ENCODE peak calls at places on chromosomes 6 and 20, in six cellular contexts. One of them, this sample, is unnamed.
A peak's percentile ranks its signal among the peaks of the same experiment; 100 is the strongest.

GRCh38 chr6:30544666-30545272 is 11.5 kb downstream of the GNL1 start:
- DNase-seq in uterus: no peak
- DNase-seq in left ventricle myocardium inferior: no peak
- DNase-seq in neural progenitor cell: peak; percentile 67
- DNase-seq in ovary: no peak
- DNase-seq in PC-9: peak; percentile 54
- DNase-seq in this sample: peak; percentile 26

GRCh38 chr6:154821638-154822037 is 88.4 kb downstream of the SCAF8 start:
- DNase-seq in left ventricle myocardium inferior: no peak
- DNase-seq in uterus: no peak
- DNase-seq in ovary: no peak
- DNase-seq in PC-9: no peak
- DNase-seq in neural progenitor cell: no peak
- DNase-seq in this sample: no peak

GRCh38 chr6:162195441-162195840 is 532.1 kb downstream of the PRKN start:
- DNase-seq in left ventricle myocardium inferior: no peak
- DNase-seq in uterus: no peak
- DNase-seq in PC-9: no peak
- DNase-seq in ovary: no peak
- DNase-seq in neural progenitor cell: no peak
- DNase-seq in this sample: no peak

GRCh38 chr6:47168176-47168575 is 126.0 kb upstream of the ADGRF1 start:
- DNase-seq in PC-9: peak; percentile 98
- DNase-seq in ovary: peak; percentile 18
- DNase-seq in left ventricle myocardium inferior: peak; percentile 28
- DNase-seq in uterus: peak; percentile 53
- DNase-seq in neural progenitor cell: no peak
- DNase-seq in this sample: peak; percentile 14

GRCh38 chr6:31476515-31477139 is 21.3 kb upstream of the MICB start:
- DNase-seq in uterus: no peak
- DNase-seq in left ventricle myocardium inferior: no peak
- DNase-seq in neural progenitor cell: no peak
- DNase-seq in ovary: no peak
- DNase-seq in PC-9: no peak
- DNase-seq in this sample: no peak

GRCh38 chr6:36873612-36874011 is 991 bp downstream of the PPIL1 start:
- DNase-seq in neural progenitor cell: no peak
- DNase-seq in PC-9: no peak
- DNase-seq in left ventricle myocardium inferior: no peak
- DNase-seq in ovary: no peak
- DNase-seq in uterus: no peak
- DNase-seq in this sample: no peak

GRCh38 chr6:156719395-156719719 is 57.8 kb upstream of the ARID1B start:
- DNase-seq in uterus: peak; percentile 20
- DNase-seq in left ventricle myocardium inferior: no peak
- DNase-seq in PC-9: no peak
- DNase-seq in neural progenitor cell: no peak
- DNase-seq in ovary: peak; percentile 24
- DNase-seq in this sample: no peak

GRCh38 chr6:130366011-130366963 is at the start of gene TMEM200A:
- DNase-seq in left ventricle myocardium inferior: no peak
- DNase-seq in neural progenitor cell: peak; percentile 78
- DNase-seq in ovary: peak; percentile 71
- DNase-seq in PC-9: no peak
- DNase-seq in uterus: peak; percentile 65
- DNase-seq in this sample: peak; percentile 7

GRCh38 chr6:3471711-3472110 is 14.9 kb upstream of the SLC22A23 start:
- DNase-seq in uterus: no peak
- DNase-seq in PC-9: no peak
- DNase-seq in neural progenitor cell: no peak
- DNase-seq in left ventricle myocardium inferior: no peak
- DNase-seq in ovary: no peak
- DNase-seq in this sample: no peak

GRCh38 chr6:27290065-27290849 is 21.8 kb downstream of the POM121L2 start:
- DNase-seq in uterus: no peak
- DNase-seq in ovary: no peak
- DNase-seq in PC-9: peak; percentile 39
- DNase-seq in neural progenitor cell: peak; percentile 36
- DNase-seq in left ventricle myocardium inferior: no peak
- DNase-seq in this sample: no peak

GRCh38 chr6:57222684-57223077 is 574 bp upstream of the RAB23 start:
- DNase-seq in PC-9: no peak
- DNase-seq in uterus: no peak
- DNase-seq in left ventricle myocardium inferior: no peak
- DNase-seq in ovary: no peak
- DNase-seq in neural progenitor cell: peak; percentile 21
- DNase-seq in this sample: no peak

GRCh38 chr6:144305985-144306384 is 20.9 kb downstream of the UTRN start:
- DNase-seq in left ventricle myocardium inferior: no peak
- DNase-seq in uterus: no peak
- DNase-seq in PC-9: no peak
- DNase-seq in ovary: no peak
- DNase-seq in neural progenitor cell: no peak
- DNase-seq in this sample: no peak

GRCh38 chr20:1108437-1108920 is 9.9 kb upstream of the PSMF1 start:
- DNase-seq in left ventricle myocardium inferior: peak; percentile 50
- DNase-seq in ovary: no peak
- DNase-seq in neural progenitor cell: peak; percentile 73
- DNase-seq in PC-9: no peak
- DNase-seq in uterus: peak; percentile 43
- DNase-seq in this sample: peak; percentile 45

GRCh38 chr6:122154912-122155516 is 244.4 kb upstream of the HSF2 start:
- DNase-seq in neural progenitor cell: no peak
- DNase-seq in PC-9: no peak
- DNase-seq in left ventricle myocardium inferior: peak; percentile 28
- DNase-seq in ovary: peak; percentile 38
- DNase-seq in uterus: no peak
- DNase-seq in this sample: peak; percentile 46

GRCh38 chr20:50278377-50278683 is 87.7 kb downstream of the CEBPB start:
- DNase-seq in neural progenitor cell: no peak
- DNase-seq in uterus: no peak
- DNase-seq in PC-9: no peak
- DNase-seq in ovary: no peak
- DNase-seq in left ventricle myocardium inferior: no peak
- DNase-seq in this sample: no peak

GRCh38 chr6:42227173-42227850 is 9.7 kb upstream of the MRPS10 start:
- DNase-seq in neural progenitor cell: no peak
- DNase-seq in uterus: no peak
- DNase-seq in left ventricle myocardium inferior: no peak
- DNase-seq in ovary: no peak
- DNase-seq in PC-9: no peak
- DNase-seq in this sample: no peak

GRCh38 chr6:4870821-4871494 is 94.8 kb downstream of the CDYL start:
- DNase-seq in neural progenitor cell: no peak
- DNase-seq in PC-9: no peak
- DNase-seq in left ventricle myocardium inferior: no peak
- DNase-seq in uterus: no peak
- DNase-seq in ovary: no peak
- DNase-seq in this sample: no peak

GRCh38 chr20:5887386-5887785 is 62.9 kb downstream of the TRMT6 start:
- DNase-seq in ovary: no peak
- DNase-seq in left ventricle myocardium inferior: no peak
- DNase-seq in uterus: no peak
- DNase-seq in PC-9: no peak
- DNase-seq in neural progenitor cell: no peak
- DNase-seq in this sample: no peak

GRCh38 chr6:143579703-143580102 is 68.2 kb upstream of the FUCA2 start:
- DNase-seq in PC-9: peak; percentile 37
- DNase-seq in uterus: peak; percentile 52
- DNase-seq in left ventricle myocardium inferior: peak; percentile 32
- DNase-seq in ovary: no peak
- DNase-seq in neural progenitor cell: no peak
- DNase-seq in this sample: peak; percentile 31

GRCh38 chr6:27146706-27147507 is 100.6 kb upstream of the PRSS16 start:
- DNase-seq in uterus: peak; percentile 78
- DNase-seq in PC-9: peak; percentile 98
- DNase-seq in neural progenitor cell: peak; percentile 95
- DNase-seq in ovary: peak; percentile 85
- DNase-seq in left ventricle myocardium inferior: peak; percentile 59
- DNase-seq in this sample: peak; percentile 86

GRCh38 chr6:107064579-107065065 is 36.6 kb downstream of the MTRES1 start:
- DNase-seq in neural progenitor cell: no peak
- DNase-seq in ovary: peak; percentile 37
- DNase-seq in left ventricle myocardium inferior: no peak
- DNase-seq in uterus: no peak
- DNase-seq in PC-9: no peak
- DNase-seq in this sample: peak; percentile 13

GRCh38 chr6:164404802-164405488 is 904.5 kb downstream of the C6orf118 start:
- DNase-seq in left ventricle myocardium inferior: no peak
- DNase-seq in ovary: no peak
- DNase-seq in PC-9: no peak
- DNase-seq in neural progenitor cell: no peak
- DNase-seq in uterus: no peak
- DNase-seq in this sample: no peak

GRCh38 chr6:164409309-164410009 is 899.9 kb downstream of the C6orf118 start:
- DNase-seq in uterus: no peak
- DNase-seq in neural progenitor cell: no peak
- DNase-seq in PC-9: no peak
- DNase-seq in ovary: no peak
- DNase-seq in left ventricle myocardium inferior: no peak
- DNase-seq in this sample: no peak

GRCh38 chr6:164412566-164412965 is 896.8 kb downstream of the C6orf118 start:
- DNase-seq in PC-9: no peak
- DNase-seq in left ventricle myocardium inferior: no peak
- DNase-seq in uterus: no peak
- DNase-seq in neural progenitor cell: no peak
- DNase-seq in ovary: no peak
- DNase-seq in this sample: no peak

GRCh38 chr6:164410017-164410416 is 899.4 kb downstream of the C6orf118 start:
- DNase-seq in uterus: no peak
- DNase-seq in PC-9: no peak
- DNase-seq in ovary: no peak
- DNase-seq in neural progenitor cell: no peak
- DNase-seq in left ventricle myocardium inferior: no peak
- DNase-seq in this sample: no peak

DNA sequence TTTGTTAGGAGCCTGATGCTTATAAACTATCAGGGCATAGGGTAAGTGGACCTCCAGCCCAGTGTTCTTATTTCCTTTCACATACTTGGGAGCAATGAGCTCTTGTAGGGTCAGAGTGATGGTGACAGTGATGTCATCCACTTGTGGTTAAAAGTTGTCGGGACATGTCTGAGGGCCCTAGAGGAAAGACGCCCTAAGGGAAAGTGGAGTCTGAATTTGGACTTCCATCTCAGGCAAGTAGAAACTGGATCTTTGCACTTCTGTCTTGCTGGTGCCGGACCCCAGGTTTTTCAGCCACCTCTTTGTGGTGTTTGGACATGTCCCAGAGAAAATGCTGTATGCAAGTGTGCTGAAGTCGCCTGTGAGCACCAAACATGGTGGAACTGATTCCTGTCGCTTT is 900.5 kb downstream of the C6orf118 start:
- DNase-seq in left ventricle myocardium inferior: no peak
- DNase-seq in PC-9: no peak
- DNase-seq in ovary: no peak
- DNase-seq in uterus: no peak
- DNase-seq in neural progenitor cell: no peak
- DNase-seq in this sample: no peak
- H3K9me3 ChIP-seq in left ventricle myocardium inferior: no peaks in the 10 kb centered on the region
- H3K9me3 ChIP-seq in PC-9: no peaks in the 10 kb centered on the region
- H3K9me3 ChIP-seq in ovary: no peaks in the 10 kb centered on the region
- H3K9me3 ChIP-seq in uterus: no peaks in the 10 kb centered on the region
- H3K9me3 ChIP-seq in neural progenitor cell: no peaks in the 10 kb centered on the region
- H3K9me3 ChIP-seq in this sample: no peaks in the 10 kb centered on the region

DNA sequence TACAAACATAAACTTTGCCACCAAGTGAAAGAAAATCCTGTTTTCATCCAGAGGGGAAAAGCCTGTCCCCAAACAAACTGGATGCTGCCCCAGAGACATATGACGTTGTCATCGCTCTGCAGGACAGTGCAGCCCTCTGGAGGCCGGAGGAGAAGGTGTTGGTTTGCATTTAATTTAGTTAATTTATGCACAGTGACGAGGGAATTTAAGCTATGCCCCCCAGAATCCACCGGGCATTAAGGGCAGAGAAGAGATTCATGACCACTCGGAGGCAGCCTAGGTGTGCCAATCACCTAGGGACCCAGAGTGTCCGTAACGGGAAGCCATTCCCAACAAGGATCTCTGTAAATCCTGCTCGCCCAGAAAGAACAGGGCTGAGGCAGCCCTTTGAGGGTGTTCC is 45.1 kb downstream of the NINL start:
- DNase-seq in left ventricle myocardium inferior: peak; percentile 38
- DNase-seq in ovary: no peak
- DNase-seq in PC-9: no peak
- DNase-seq in uterus: no peak
- DNase-seq in neural progenitor cell: peak; percentile 65
- DNase-seq in this sample: no peak
- H3K4me3 ChIP-seq in left ventricle myocardium inferior: peak overlapping the region; percentile 69
- H3K4me3 ChIP-seq in ovary: peak overlapping the region; percentile 24
- H3K4me3 ChIP-seq in PC-9: no peak overlapping the region
- H3K4me3 ChIP-seq in uterus: peak overlapping the region; percentile 16
- H3K4me3 ChIP-seq in neural progenitor cell: no peak overlapping the region
- H3K4me3 ChIP-seq in this sample: peak overlapping the region; percentile 43

GRCh38 chr6:142537612-142538478 is 236.0 kb downstream of the ADGRG6 start:
- DNase-seq in PC-9: no peak
- DNase-seq in left ventricle myocardium inferior: no peak
- DNase-seq in uterus: no peak
- DNase-seq in neural progenitor cell: no peak
- DNase-seq in ovary: no peak
- DNase-seq in this sample: no peak
- TF ChIP-seq CTCF in PC-9: peak; percentile 80
- TF ChIP-seq CTCF in left ventricle myocardium inferior: peak; percentile 30
- TF ChIP-seq CTCF in uterus: no peak
- TF ChIP-seq CTCF in neural progenitor cell: peak; percentile 54
- TF ChIP-seq CTCF in ovary: no peak
- TF ChIP-seq CTCF in this sample: no peak

DNA sequence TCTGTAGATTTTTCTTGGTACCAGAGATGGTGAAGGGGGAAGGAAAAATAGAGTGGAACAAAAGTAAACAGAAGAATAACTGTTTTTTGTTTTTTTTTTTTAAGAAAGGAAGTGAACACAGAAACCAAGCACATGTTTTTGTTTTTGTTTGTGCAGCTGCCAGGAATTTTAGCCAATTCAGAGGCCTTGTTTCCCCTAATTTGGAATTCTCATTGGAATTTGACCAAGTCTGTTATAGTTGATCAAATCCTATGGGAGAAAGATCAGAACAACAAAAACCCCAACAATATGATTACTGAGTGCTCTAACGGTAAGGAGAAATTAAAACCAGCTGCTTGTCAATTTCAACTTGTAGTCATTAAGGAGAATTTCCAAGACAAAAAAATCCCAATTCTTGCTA is 18.2 kb upstream of the IL22RA2 start:
- DNase-seq in left ventricle myocardium inferior: no peak
- DNase-seq in ovary: no peak
- DNase-seq in neural progenitor cell: no peak
- DNase-seq in uterus: no peak
- DNase-seq in PC-9: no peak
- DNase-seq in this sample: peak; percentile 37
- H3K9me3 ChIP-seq in left ventricle myocardium inferior: peaks cover 32% of the 10 kb centered on the region
- H3K9me3 ChIP-seq in ovary: no peaks in the 10 kb centered on the region
- H3K9me3 ChIP-seq in neural progenitor cell: peaks cover 26% of the 10 kb centered on the region
- H3K9me3 ChIP-seq in uterus: no peaks in the 10 kb centered on the region
- H3K9me3 ChIP-seq in PC-9: peaks cover 25% of the 10 kb centered on the region
- H3K9me3 ChIP-seq in this sample: no peaks in the 10 kb centered on the region